ENCODE peak calls at places on chromosomes 2 and 18, in four cellular contexts. One of them, this sample, is unnamed.

GRCh38 chr18:2281523-2282199 is 289.6 kb downstream of the METTL4 start:
- DNase-seq in fibroblast of lung: no peak
- DNase-seq in heart right ventricle: no peak
- DNase-seq in MM.1S: no peak
- DNase-seq in this sample: no peak

GRCh38 chr2:42971947-42972736 is 179.8 kb upstream of the HAAO start:
- DNase-seq in MM.1S: peak; percentile 42
- DNase-seq in fibroblast of lung: peak; percentile 45
- DNase-seq in heart right ventricle: no peak
- DNase-seq in this sample: no peak

GRCh38 chr18:13137939-13138821 is 80.4 kb upstream of the LDLRAD4 start:
- DNase-seq in MM.1S: peak; percentile 85
- DNase-seq in fibroblast of lung: no peak
- DNase-seq in heart right ventricle: peak; percentile 75
- DNase-seq in this sample: peak; percentile 39

GRCh38 chr2:68744517-68744916 is 9.9 kb downstream of the ARHGAP25 start:
- DNase-seq in heart right ventricle: no peak
- DNase-seq in fibroblast of lung: no peak
- DNase-seq in MM.1S: no peak
- DNase-seq in this sample: no peak

GRCh38 chr2:112835553-112836535 is 735 bp downstream of the IL1B start:
- DNase-seq in heart right ventricle: no peak
- DNase-seq in MM.1S: no peak
- DNase-seq in fibroblast of lung: no peak
- DNase-seq in this sample: no peak

GRCh38 chr2:195498839-195499490 is 158.1 kb upstream of the SLC39A10 start:
- DNase-seq in heart right ventricle: no peak
- DNase-seq in fibroblast of lung: peak; percentile 68
- DNase-seq in MM.1S: no peak
- DNase-seq in this sample: no peak

GRCh38 chr18:2515408-2515807 is 55.9 kb downstream of the METTL4 start:
- DNase-seq in MM.1S: no peak
- DNase-seq in fibroblast of lung: peak; percentile 96
- DNase-seq in heart right ventricle: no peak
- DNase-seq in this sample: no peak

GRCh38 chr2:135783416-135783815 is 41.8 kb downstream of the UBXN4 start:
- DNase-seq in MM.1S: no peak
- DNase-seq in fibroblast of lung: no peak
- DNase-seq in heart right ventricle: no peak
- DNase-seq in this sample: no peak

GRCh38 chr2:233556756-233557736 is 9.5 kb downstream of the USP40 start:
- DNase-seq in MM.1S: peak; percentile 30
- DNase-seq in heart right ventricle: no peak
- DNase-seq in fibroblast of lung: peak; percentile 81
- DNase-seq in this sample: peak; percentile 47

GRCh38 chr2:180694445-180695421 is 285.7 kb upstream of the UBE2E3 start:
- DNase-seq in MM.1S: no peak
- DNase-seq in fibroblast of lung: no peak
- DNase-seq in heart right ventricle: no peak
- DNase-seq in this sample: no peak

GRCh38 chr18:22550366-22550765 is 132.7 kb upstream of the CTAGE1 start:
- DNase-seq in heart right ventricle: no peak
- DNase-seq in fibroblast of lung: peak; percentile 64
- DNase-seq in MM.1S: no peak
- DNase-seq in this sample: no peak

GRCh38 chr18:22552254-22552653 is 134.5 kb upstream of the CTAGE1 start:
- DNase-seq in fibroblast of lung: peak; percentile 84
- DNase-seq in MM.1S: no peak
- DNase-seq in heart right ventricle: no peak
- DNase-seq in this sample: no peak

GRCh38 chr18:22551536-22552151 is 133.9 kb upstream of the CTAGE1 start:
- DNase-seq in fibroblast of lung: peak; percentile 100
- DNase-seq in heart right ventricle: no peak
- DNase-seq in MM.1S: no peak
- DNase-seq in this sample: no peak

GRCh38 chr18:22549260-22549937 is 131.7 kb upstream of the CTAGE1 start:
- DNase-seq in MM.1S: no peak
- DNase-seq in fibroblast of lung: no peak
- DNase-seq in heart right ventricle: no peak
- DNase-seq in this sample: no peak

DNA sequence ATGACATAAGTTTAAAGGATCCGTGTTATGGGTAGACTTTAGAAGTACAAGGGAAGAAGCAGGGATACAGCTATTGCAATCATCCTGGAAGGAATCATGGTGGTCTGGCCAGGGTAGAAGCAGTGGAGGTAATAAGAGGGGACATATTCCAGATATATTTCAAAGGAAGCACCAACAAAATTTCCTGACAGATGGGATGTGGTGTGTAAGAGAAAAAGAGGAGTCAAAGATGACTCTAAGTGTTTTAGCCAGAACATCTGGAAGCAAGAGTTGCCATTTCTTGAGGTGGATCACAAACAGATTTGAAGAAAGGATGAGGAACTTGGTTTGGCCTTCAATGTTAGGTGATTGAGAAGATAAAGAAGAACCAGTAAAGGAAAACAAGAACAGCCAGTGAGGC is 133.1 kb upstream of the CTAGE1 start:
- DNase-seq in MM.1S: no peak
- DNase-seq in fibroblast of lung: no peak
- DNase-seq in heart right ventricle: no peak
- DNase-seq in this sample: no peak
- H3K27ac ChIP-seq in MM.1S: no peak overlapping the region
- H3K27ac ChIP-seq in fibroblast of lung: no peak overlapping the region
- H3K27ac ChIP-seq in heart right ventricle: peak overlapping the region; percentile 38
- H3K27ac ChIP-seq in this sample: no peak overlapping the region

DNA sequence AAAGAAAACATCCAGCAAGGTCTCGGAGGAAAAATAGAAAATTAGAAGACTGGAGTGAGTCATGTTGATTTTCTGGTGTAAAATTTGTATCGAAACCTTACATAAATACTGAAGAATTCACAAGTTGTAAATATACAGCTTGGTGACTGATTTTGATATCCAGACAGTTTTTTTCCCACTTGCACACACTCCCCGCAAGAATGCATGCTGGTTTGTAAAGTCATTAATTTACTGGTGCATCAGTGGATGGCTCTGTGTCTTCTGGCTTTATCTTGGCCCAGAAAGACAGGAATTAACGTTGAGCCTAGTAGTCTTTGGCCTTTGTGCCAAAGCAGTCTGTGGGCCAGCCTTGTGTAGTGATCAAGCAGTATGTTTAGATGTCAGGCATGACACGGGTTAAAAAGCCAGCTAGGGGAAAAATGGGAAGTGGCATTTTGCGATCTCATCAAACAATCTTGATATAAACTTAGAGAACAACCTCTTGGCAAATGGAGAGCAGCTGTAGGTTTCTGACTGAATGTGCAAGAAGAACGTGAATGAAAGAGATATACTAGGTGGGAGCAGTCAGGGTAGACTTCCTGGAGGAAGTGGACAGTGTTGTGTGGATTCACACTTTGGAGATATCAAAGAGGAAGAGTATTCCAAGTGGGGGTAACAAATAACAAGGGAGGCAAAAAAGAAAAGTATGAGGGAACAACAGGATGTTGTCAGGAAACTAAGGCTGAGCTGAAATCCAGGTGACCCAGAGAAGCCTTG is 22.7 kb upstream of the CASP8 start:
- DNase-seq in fibroblast of lung: no peak
- DNase-seq in heart right ventricle: no peak
- DNase-seq in MM.1S: no peak
- DNase-seq in this sample: no peak
- H3K4me3 ChIP-seq in fibroblast of lung: no peak overlapping the region
- H3K4me3 ChIP-seq in heart right ventricle: no peak overlapping the region
- H3K4me3 ChIP-seq in MM.1S: no peak overlapping the region
- H3K4me3 ChIP-seq in this sample: no peak overlapping the region

DNA sequence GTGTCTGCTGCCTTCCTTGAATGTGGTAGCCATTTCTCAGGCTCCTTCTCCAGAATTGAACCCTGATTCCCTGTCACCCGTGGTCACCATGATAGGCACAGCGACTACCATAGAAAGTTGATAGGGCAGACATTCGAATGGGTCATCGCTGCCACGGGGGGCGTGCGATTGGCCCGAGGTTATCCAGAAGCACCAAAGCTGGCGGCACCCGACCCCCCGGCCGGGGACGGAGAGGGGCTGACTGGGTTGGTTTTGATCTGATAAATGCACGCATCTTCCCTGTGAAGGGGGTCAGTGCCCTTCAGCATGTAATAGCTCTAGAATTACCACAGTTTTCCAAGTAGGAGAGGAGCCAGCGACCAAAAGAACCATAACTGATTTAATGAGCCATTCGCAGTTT is 94.0 kb upstream of the ANKRD30BL start:
- DNase-seq in heart right ventricle: no peak
- DNase-seq in MM.1S: no peak
- DNase-seq in fibroblast of lung: no peak
- DNase-seq in this sample: no peak
- H3K27ac ChIP-seq in heart right ventricle: no peak overlapping the region
- H3K27ac ChIP-seq in MM.1S: no peak overlapping the region
- H3K27ac ChIP-seq in fibroblast of lung: no peak overlapping the region
- H3K27ac ChIP-seq in this sample: no peak overlapping the region

DNA sequence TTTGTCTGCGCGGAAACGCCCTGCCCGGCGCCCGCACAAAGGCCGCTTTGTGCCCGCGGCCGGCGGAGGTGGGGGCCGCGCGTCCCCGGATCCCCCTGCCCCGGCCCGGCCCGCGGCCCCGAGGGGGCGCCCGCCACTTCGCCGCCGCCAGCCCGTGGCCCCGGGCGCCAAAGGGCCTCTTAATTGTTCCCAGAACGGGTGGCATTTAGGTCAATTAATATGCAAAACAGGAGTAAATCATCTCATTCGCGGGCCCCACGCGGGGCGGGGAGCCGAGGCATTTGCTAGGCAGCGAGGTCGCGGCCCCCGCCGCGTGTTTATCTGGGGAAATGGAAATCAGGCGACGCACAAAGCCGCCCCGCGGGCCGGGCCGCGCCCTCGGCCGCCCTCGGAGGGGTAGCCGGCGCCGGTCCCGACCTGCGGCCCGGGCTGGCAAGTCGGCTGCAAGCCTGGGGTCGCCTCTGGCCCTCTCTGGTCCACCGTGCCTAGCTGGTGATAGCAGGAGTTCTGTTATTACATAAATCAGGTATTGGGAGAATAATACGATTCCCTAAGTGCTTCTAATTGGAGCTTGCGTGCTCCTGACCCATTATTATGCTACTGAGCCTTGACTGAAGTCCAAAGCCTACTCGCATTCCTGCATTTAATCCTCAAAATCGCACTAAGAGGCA is 148.2 kb upstream of the GLI2 start:
- DNase-seq in heart right ventricle: no peak
- DNase-seq in MM.1S: no peak
- DNase-seq in fibroblast of lung: no peak
- DNase-seq in this sample: no peak
- H3K4me3 ChIP-seq in heart right ventricle: peak overlapping the region; percentile 11
- H3K4me3 ChIP-seq in MM.1S: no peak overlapping the region
- H3K4me3 ChIP-seq in fibroblast of lung: no peak overlapping the region
- H3K4me3 ChIP-seq in this sample: no peak overlapping the region

GRCh38 chr2:218756599-218757377 is 25.2 kb upstream of the CYP27A1 start:
- DNase-seq in heart right ventricle: no peak
- DNase-seq in MM.1S: no peak
- DNase-seq in fibroblast of lung: no peak
- DNase-seq in this sample: no peak

GRCh38 chr2:218754201-218754600 is 27.7 kb upstream of the CYP27A1 start:
- DNase-seq in heart right ventricle: no peak
- DNase-seq in fibroblast of lung: no peak
- DNase-seq in MM.1S: no peak
- DNase-seq in this sample: peak; percentile 23

GRCh38 chr2:218754781-218755180 is 27.2 kb upstream of the CYP27A1 start:
- DNase-seq in fibroblast of lung: no peak
- DNase-seq in heart right ventricle: no peak
- DNase-seq in MM.1S: no peak
- DNase-seq in this sample: no peak

GRCh38 chr2:218755198-218755566 is 26.8 kb upstream of the CYP27A1 start:
- DNase-seq in fibroblast of lung: no peak
- DNase-seq in MM.1S: no peak
- DNase-seq in heart right ventricle: no peak
- DNase-seq in this sample: no peak

DNA sequence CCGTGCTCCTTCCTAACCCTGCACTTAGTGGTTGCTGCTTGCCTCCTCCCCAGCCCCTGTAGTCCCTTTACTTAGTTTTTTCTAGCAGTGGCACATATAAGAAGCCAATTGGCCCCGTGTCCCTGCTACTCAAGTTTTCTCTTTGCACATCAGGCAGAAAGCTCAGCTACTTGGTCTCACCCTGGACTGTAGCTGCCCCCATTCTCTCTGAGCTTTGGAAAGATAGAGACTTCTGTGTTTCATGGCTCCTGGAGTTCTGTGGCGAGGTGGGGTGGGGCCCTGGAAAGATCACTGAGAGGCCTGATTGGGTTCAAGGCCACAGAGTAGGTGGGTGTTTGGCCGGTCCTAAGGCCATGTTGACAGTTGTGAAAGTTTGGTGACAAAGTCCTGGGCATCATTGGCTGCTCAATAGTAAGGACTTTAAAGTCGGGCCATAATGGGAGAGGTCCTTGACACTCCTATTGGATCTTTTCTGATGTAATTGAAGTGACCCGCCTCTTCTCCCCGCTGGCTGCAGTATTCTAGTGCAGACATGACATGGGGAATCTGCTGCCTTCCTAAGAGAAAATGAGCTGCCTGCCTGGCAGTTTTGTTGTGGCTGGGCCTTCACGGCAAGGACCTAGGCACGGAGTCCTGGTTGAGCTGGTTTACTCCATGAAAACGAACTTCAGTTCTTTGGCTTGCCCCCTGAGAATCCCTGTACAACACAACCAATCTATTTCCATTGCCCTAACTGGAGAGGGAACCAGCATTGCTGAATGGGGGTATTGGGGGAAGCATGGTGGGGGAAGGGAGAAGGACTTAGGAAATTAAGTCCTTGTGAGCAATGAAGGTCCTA is 26.2 kb upstream of the CYP27A1 start:
- DNase-seq in fibroblast of lung: peak; percentile 16
- DNase-seq in heart right ventricle: no peak
- DNase-seq in MM.1S: no peak
- DNase-seq in this sample: no peak
- H3K27ac ChIP-seq in fibroblast of lung: no peak overlapping the region
- H3K27ac ChIP-seq in heart right ventricle: no peak overlapping the region
- H3K27ac ChIP-seq in MM.1S: no peak overlapping the region
- H3K27ac ChIP-seq in this sample: no peak overlapping the region

DNA sequence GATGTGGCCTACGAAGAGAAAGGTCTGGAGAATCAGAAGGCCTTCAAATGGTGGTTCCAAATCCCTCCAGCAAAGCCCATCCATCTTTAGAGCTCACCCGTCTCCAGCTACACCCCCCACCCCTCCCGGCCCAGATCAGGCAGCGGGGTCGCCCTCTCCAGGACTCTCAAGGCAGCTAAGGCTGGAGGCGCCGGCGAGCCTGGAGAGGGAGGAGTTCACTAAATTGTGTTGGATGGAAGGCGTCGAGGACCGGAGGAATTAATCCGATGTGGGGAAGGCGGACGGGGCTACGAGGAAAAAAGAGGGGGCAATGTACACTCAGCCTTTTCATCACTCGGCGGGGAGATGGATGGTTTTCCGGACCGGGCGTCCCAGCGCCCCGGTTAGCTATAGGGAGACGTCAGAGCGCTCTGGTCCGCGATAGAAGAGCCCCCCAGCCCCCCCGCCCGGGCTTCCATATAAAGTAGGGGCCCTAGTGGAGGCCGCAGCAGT is at the start of gene GRP:
- DNase-seq in MM.1S: no peak
- DNase-seq in heart right ventricle: no peak
- DNase-seq in fibroblast of lung: no peak
- DNase-seq in this sample: no peak
- H3K4me3 ChIP-seq in MM.1S: no peak within 1 kb of the TSS
- H3K4me3 ChIP-seq in heart right ventricle: peak within 1 kb of the TSS; percentile 14
- H3K4me3 ChIP-seq in fibroblast of lung: no peak within 1 kb of the TSS
- H3K4me3 ChIP-seq in this sample: no peak within 1 kb of the TSS